ENCODE peak calls at places on chromosomes 4 and X, in four cellular contexts. J, K, E and N are unnamed samples.

GRCh38 chr4:1045193-1045594 is 33.8 kb downstream of the FGFRL1 start:
- DNase-seq in J (no peak), K (no peak), E (no peak), N (no peak)

GRCh38 chr4:119113033-119113655 is 22.5 kb upstream of the MYOZ2 start:
- DNase-seq in J (no peak), K (no peak), E (no peak), N (no peak)

GRCh38 chrX:22164770-22165388 is 107.8 kb upstream of the CBLL2 start:
- DNase-seq in J (no peak), K (no peak), E (no peak), N (no peak)

GRCh38 chr4:84691170-84691691 is 108.3 kb downstream of the CDS1 start:
- DNase-seq in J (no peak), K (peak; percentile 20), E (no peak), N (no peak)

GRCh38 chr4:89356086-89356485 is 48.5 kb upstream of the GPRIN3 start:
- DNase-seq in J (no peak), K (no peak), E (no peak), N (no peak)

GRCh38 chr4:39616651-39617050 is 22.0 kb downstream of the SMIM14 start:
- DNase-seq in J (no peak), K (no peak), E (no peak), N (no peak)

GRCh38 chr4:174256277-174256713 is 27.2 kb downstream of the FBXO8 start:
- DNase-seq in J (no peak), K (no peak), E (no peak), N (no peak)

GRCh38 chrX:55119712-55120111 is 30.9 kb downstream of the PAGE2 start:
- DNase-seq in J (no peak), K (no peak), E (no peak), N (no peak)

GRCh38 chrX:125883169-125883568 is 282.9 kb downstream of the DCAF12L2 start:
- DNase-seq in J (no peak), K (no peak), E (no peak), N (no peak)

GRCh38 chr4:72959411-72959810 is 110.1 kb downstream of the COX18 start:
- DNase-seq in J (no peak), K (no peak), E (no peak), N (no peak)

GRCh38 chr4:38856524-38857337 is at the start of gene TLR6:
- DNase-seq in J (peak; percentile 85), K (no peak), E (peak; percentile 38), N (peak; percentile 20)

GRCh38 chr4:98262431-98262830 is 1.2 kb downstream of the RAP1GDS1 start:
- DNase-seq in J (no peak), K (no peak), E (no peak), N (no peak)

GRCh38 chrX:104668550-104668949 is 102.6 kb downstream of the IL1RAPL2 start:
- DNase-seq in J (no peak), K (no peak), E (no peak), N (no peak)

GRCh38 chrX:23327104-23327503 is 7.5 kb upstream of the PTCHD1 start:
- DNase-seq in J (no peak), K (no peak), E (no peak), N (no peak)

GRCh38 chr4:173135241-173135847 is 33.3 kb upstream of the GALNT7 start:
- DNase-seq in J (no peak), K (no peak), E (no peak), N (no peak)

GRCh38 chr4:18020671-18021469 is 685 bp downstream of the LCORL start:
- DNase-seq in J (peak; percentile 50), K (peak; percentile 65), E (peak; percentile 14), N (peak; percentile 75)

GRCh38 chr4:65646136-65646535 is 24.2 kb downstream of the EPHA5 start:
- DNase-seq in J (no peak), K (no peak), E (no peak), N (no peak)

GRCh38 chr4:121728066-121728465 is 31.3 kb upstream of the ANXA5 start:
- DNase-seq in J (no peak), K (no peak), E (no peak), N (no peak)

GRCh38 chrX:137194164-137194563 is 160.4 kb upstream of the GPR101 start:
- DNase-seq in J (peak; percentile 19), K (peak; percentile 18), E (no peak), N (no peak)

GRCh38 chr4:143382539-143382938 is 45.9 kb downstream of the GAB1 start:
- DNase-seq in J (no peak), K (no peak), E (no peak), N (no peak)

GRCh38 chrX:110210417-110211139 is 107.3 kb downstream of the AMMECR1 start:
- DNase-seq in J (no peak), K (no peak), E (no peak), N (no peak)

GRCh38 chr4:152036626-152037025 is 275.8 kb upstream of the GATB start:
- DNase-seq in J (no peak), K (no peak), E (no peak), N (no peak)